ENCODE peak calls at places on chromosomes 13 and 19, in six cellular contexts. G is HuH-7, Q is C1 segment of cervical spinal cord, Z is Ammon's horn, N is fibroblast of gingiva, V is NCI-H774. S is an unnamed sample.
A peak's percentile ranks its signal among the peaks of the same experiment; 100 is the strongest.

GRCh38 chr19:44554641-44555246 is 25.3 kb upstream of the CEACAM20 start:
- DNase-seq in G (no peak), N (no peak), V (no peak), Z (no peak), Q (no peak), S (no peak)

GRCh38 chr13:32802159-32802558 is 214.1 kb upstream of the KL start:
- DNase-seq in Q (no peak), Z (no peak), N (no peak), V (no peak), G (no peak), S (no peak)

GRCh38 chr19:57583104-57583520 is 833 bp upstream of the ZIK1 start:
- DNase-seq in G (no peak), N (no peak), Q (no peak), Z (no peak), V (no peak), S (no peak)

GRCh38 chr13:48534911-48535501 is 2.1 kb upstream of the RCBTB2 start:
- DNase-seq in Q (no peak), Z (no peak), G (no peak), V (no peak), N (no peak), S (no peak)

GRCh38 chr13:48210178-48210577 is 22.8 kb upstream of the ITM2B start:
- DNase-seq in V (no peak), Q (no peak), Z (no peak), N (peak; percentile 63), G (no peak), S (no peak)

GRCh38 chr13:28429685-28430290 is 65.1 kb downstream of the FLT1 start:
- DNase-seq in N (peak; percentile 16), Q (no peak), Z (no peak), G (no peak), V (no peak), S (no peak)

GRCh38 chr19:46211201-46211881 is 18.2 kb upstream of the IGFL1 start:
- DNase-seq in V (no peak), Z (no peak), N (peak; percentile 16), Q (no peak), G (no peak), S (no peak)

GRCh38 chr13:25375727-25376358 is 4.1 kb downstream of the ATP8A2 start:
- DNase-seq in V (no peak), Q (peak; percentile 6), G (peak; percentile 66), N (peak; percentile 21), Z (peak; percentile 59), S (peak; percentile 27)

GRCh38 chr19:5850743-5851293 is 431 bp downstream of the FUT3 start:
- DNase-seq in Z (no peak), G (no peak), N (peak; percentile 54), V (no peak), Q (no peak), S (peak; percentile 60)

GRCh38 chr19:18580311-18580710 is 8.3 kb upstream of the REX1BD start:
- DNase-seq in V (no peak), Z (no peak), Q (no peak), G (no peak), N (no peak), S (no peak)

GRCh38 chr19:55585658-55586339 is 5.2 kb upstream of the ZNF579 start:
- DNase-seq in V (peak; percentile 85), G (peak; percentile 82), N (peak; percentile 30), Q (peak; percentile 52), Z (peak; percentile 88), S (peak; percentile 53)

GRCh38 chr19:33469171-33470039 is 52.2 kb downstream of the PEPD start:
- DNase-seq in N (no peak), Q (no peak), V (no peak), G (no peak), Z (no peak), S (no peak)

GRCh38 chr19:16447015-16447384 is 24.8 kb downstream of the EPS15L1 start:
- DNase-seq in N (peak; percentile 81), Z (peak; percentile 73), V (no peak), G (peak; percentile 74), Q (peak; percentile 35), S (peak; percentile 75)

GRCh38 chr19:30549151-30549550 is 177.0 kb downstream of the ZNF536 start:
- DNase-seq in G (no peak), Z (no peak), N (no peak), V (no peak), Q (no peak), S (no peak)

GRCh38 chr13:99332456-99332855 is 25.3 kb upstream of the GPR183 start:
- DNase-seq in G (peak; percentile 6), V (no peak), N (no peak), Q (no peak), Z (no peak), S (no peak)

GRCh38 chr13:78317030-78317429 is 286.3 kb downstream of the POU4F1 start:
- DNase-seq in N (no peak), G (no peak), V (no peak), Q (no peak), Z (peak; percentile 30), S (no peak)

GRCh38 chr13:44188257-44188656 is 185.4 kb upstream of the SERP2 start:
- DNase-seq in V (no peak), Z (no peak), N (no peak), Q (no peak), G (no peak), S (no peak)

GRCh38 chr19:1401138-1401888 is at the start of gene GAMT:
- DNase-seq in Q (peak; percentile 56), Z (no peak), V (no peak), G (peak; percentile 74), N (peak; percentile 42), S (no peak)

GRCh38 chr13:113834496-113835200 is 29.2 kb downstream of the GAS6 start:
- DNase-seq in N (no peak), Z (no peak), G (no peak), V (no peak), Q (no peak), S (no peak)

GRCh38 chr13:109497917-109498316 is 288.5 kb downstream of the IRS2 start:
- DNase-seq in V (no peak), Z (no peak), N (no peak), G (no peak), Q (no peak), S (no peak)

GRCh38 chr19:3784607-3785463 is 1.3 kb downstream of the MATK start:
- DNase-seq in N (no peak), V (no peak), Z (no peak), G (no peak), Q (no peak), S (no peak)

GRCh38 chr13:113774177-113775107 is 15.4 kb downstream of the TMEM255B start:
- DNase-seq in Z (no peak), V (no peak), N (peak; percentile 43), G (no peak), Q (no peak), S (no peak)

GRCh38 chr19:6414033-6414643 is 10.5 kb downstream of the KHSRP start:
- DNase-seq in N (no peak), V (no peak), Z (no peak), G (no peak), Q (no peak), S (no peak)

GRCh38 chr13:35139591-35139990 is 197.5 kb downstream of the NBEA start:
- DNase-seq in N (no peak), Z (no peak), V (no peak), G (no peak), Q (no peak), S (no peak)

GRCh38 chr13:105918842-105919741 is 616.4 kb downstream of the EFNB2 start:
- DNase-seq in Q (no peak), Z (no peak), N (no peak), G (peak; percentile 17), V (peak; percentile 32), S (peak; percentile 50)

GRCh38 chr19:5018224-5019015 is 49.5 kb downstream of the KDM4B start:
- DNase-seq in Q (no peak), N (peak; percentile 57), V (no peak), Z (no peak), G (no peak), S (peak; percentile 20)

GRCh38 chr13:40452038-40452666 is 214.3 kb downstream of the FOXO1 start:
- DNase-seq in V (no peak), G (no peak), N (no peak), Z (peak; percentile 67), Q (no peak), S (no peak)

GRCh38 chr19:16383584-16384161 is 59.0 kb downstream of the KLF2 start:
- DNase-seq in Z (no peak), V (no peak), G (no peak), N (no peak), Q (no peak), S (no peak)

GRCh38 chr19:13149628-13150186 is 468 bp downstream of the STX10 start:
- DNase-seq in V (no peak), Q (no peak), G (no peak), N (no peak), Z (peak; percentile 35), S (no peak)

GRCh38 chr13:66446413-66446812 is 783.7 kb downstream of the PCDH9 start:
- DNase-seq in Q (no peak), V (no peak), G (no peak), N (no peak), Z (no peak), S (no peak)

GRCh38 chr13:114032121-114032799 is 58.4 kb upstream of the C13orf46 start:
- DNase-seq in N (peak; percentile 61), Q (no peak), G (no peak), V (no peak), Z (no peak), S (peak; percentile 55)

GRCh38 chr19:45809643-45810159 is 5.4 kb downstream of the RSPH6A start:
- DNase-seq in V (peak; percentile 50), N (peak; percentile 73), Z (no peak), Q (no peak), G (no peak), S (peak; percentile 43)

GRCh38 chr19:47095707-47096704 is 17.6 kb downstream of the ZC3H4 start:
- DNase-seq in V (no peak), N (peak; percentile 51), Z (no peak), Q (no peak), G (no peak), S (no peak)

GRCh38 chr13:28071424-28071823 is 29.0 kb downstream of the FLT3 start:
- DNase-seq in V (no peak), Q (no peak), N (no peak), Z (no peak), G (no peak), S (no peak)

GRCh38 chr13:96982672-96983071 is 11.6 kb downstream of the OXGR1 start:
- DNase-seq in Q (no peak), G (no peak), V (no peak), N (no peak), Z (peak; percentile 14), S (no peak)

GRCh38 chr13:44459674-44460073 is 86.0 kb downstream of the SERP2 start:
- DNase-seq in N (no peak), Q (no peak), Z (no peak), G (no peak), V (no peak), S (no peak)

GRCh38 chr13:86006317-86006716 is 207.1 kb upstream of the SLITRK6 start:
- DNase-seq in Q (no peak), Z (no peak), G (no peak), N (no peak), V (no peak), S (no peak)

S was measured in fibroblast of the conjunctiva.